ENCODE peak calls at places on chromosomes 1 and 21, in eight cellular contexts. J, H, Y, E, S, K, W and R are unnamed samples.

GRCh38 chr1:43274804-43275180 is 5.0 kb downstream of the TMEM125 start:
- DNase-seq in J (no peak), H (no peak), Y (peak), E (no peak), S (no peak), K (no peak), W (peak), R (peak)

GRCh38 chr1:21622466-21623315 is 46.5 kb downstream of the RAP1GAP start:
- DNase-seq in J (no peak), H (peak), Y (no peak), E (no peak), S (no peak), K (peak), W (no peak), R (no peak)

GRCh38 chr1:60132985-60133673 is 59.6 kb upstream of the C1orf87 start:
- DNase-seq in J (peak), H (no peak), Y (no peak), E (no peak), S (no peak), K (no peak), W (no peak), R (no peak)

GRCh38 chr1:91555821-91556531 is 55.3 kb downstream of the CDC7 start:
- DNase-seq in J (peak), H (no peak), Y (no peak), E (no peak), S (no peak), K (peak), W (no peak), R (no peak)

GRCh38 chr1:235749755-235750300 is 100.2 kb upstream of the GNG4 start:
- DNase-seq in J (peak), H (no peak), Y (no peak), E (no peak), S (no peak), K (no peak), W (no peak), R (no peak)

GRCh38 chr1:7432102-7432895 is 338.8 kb upstream of the VAMP3 start:
- DNase-seq in J (no peak), H (no peak), Y (no peak), E (no peak), S (no peak), K (no peak), W (no peak), R (no peak)

GRCh38 chr1:202571719-202572339 is 138.4 kb downstream of the SYT2 start:
- DNase-seq in J (peak), H (peak), Y (no peak), E (no peak), S (no peak), K (no peak), W (no peak), R (no peak)

GRCh38 chr21:28789571-28789970 is 203.1 kb downstream of the LTN1 start:
- DNase-seq in J (no peak), H (no peak), Y (no peak), E (no peak), S (no peak), K (no peak), W (no peak), R (no peak)

GRCh38 chr1:24929876-24930702 is at the start of gene RUNX3:
- DNase-seq in J (no peak), H (peak), Y (peak), E (peak), S (no peak), K (peak), W (peak), R (peak)

GRCh38 chr1:234950598-234950997 is 178.0 kb downstream of the TOMM20 start:
- DNase-seq in J (no peak), H (no peak), Y (no peak), E (no peak), S (no peak), K (no peak), W (no peak), R (no peak)

GRCh38 chr1:208909011-208909410 is 664.8 kb upstream of the PLXNA2 start:
- DNase-seq in J (no peak), H (no peak), Y (no peak), E (no peak), S (no peak), K (no peak), W (no peak), R (no peak)

GRCh38 chr1:101738475-101738874 is 258.3 kb downstream of the OLFM3 start:
- DNase-seq in J (peak), H (no peak), Y (no peak), E (no peak), S (no peak), K (no peak), W (no peak), R (no peak)

GRCh38 chr1:50271968-50272578 is 151.2 kb downstream of the DMRTA2 start:
- DNase-seq in J (peak), H (peak), Y (no peak), E (peak), S (peak), K (no peak), W (peak), R (no peak)

GRCh38 chr1:231630558-231631205 is 4.1 kb downstream of the DISC1 start:
- DNase-seq in J (no peak), H (no peak), Y (no peak), E (no peak), S (no peak), K (no peak), W (no peak), R (no peak)

GRCh38 chr1:151619489-151620093 is 7.7 kb downstream of the SNX27 start:
- DNase-seq in J (peak), H (no peak), Y (no peak), E (no peak), S (no peak), K (no peak), W (no peak), R (no peak)

GRCh38 chr1:33683913-33684312 is 180.0 kb upstream of the HMGB4 start:
- DNase-seq in J (no peak), H (no peak), Y (no peak), E (peak), S (peak), K (no peak), W (no peak), R (no peak)